ENCODE peak calls at places on chromosomes 16 and 17, in five cellular contexts. One of them, this sample, is unnamed.

GRCh38 chr17:30133197-30133596 is 16.6 kb downstream of the NSRP1 start:
- DNase-seq in ascending aorta: no peak
- DNase-seq in AG08395: no peak
- DNase-seq in cardiac fibroblast: no peak
- DNase-seq in RWPE1: no peak
- DNase-seq in this sample: no peak

GRCh38 chr16:54510619-54511018 is 224.0 kb upstream of the IRX3 start:
- DNase-seq in ascending aorta: no peak
- DNase-seq in AG08395: no peak
- DNase-seq in cardiac fibroblast: no peak
- DNase-seq in RWPE1: no peak
- DNase-seq in this sample: no peak

GRCh38 chr16:88561485-88562369 is 8.5 kb upstream of the ZC3H18 start:
- DNase-seq in ascending aorta: no peak
- DNase-seq in AG08395: peak
- DNase-seq in cardiac fibroblast: peak
- DNase-seq in RWPE1: peak
- DNase-seq in this sample: no peak

GRCh38 chr16:8678068-8678927 is 3.9 kb downstream of the ABAT start:
- DNase-seq in ascending aorta: no peak
- DNase-seq in AG08395: peak
- DNase-seq in cardiac fibroblast: peak
- DNase-seq in RWPE1: peak
- DNase-seq in this sample: no peak

GRCh38 chr17:57939797-57940196 is 15.4 kb downstream of the CUEDC1 start:
- DNase-seq in ascending aorta: no peak
- DNase-seq in AG08395: no peak
- DNase-seq in cardiac fibroblast: no peak
- DNase-seq in RWPE1: no peak
- DNase-seq in this sample: no peak

GRCh38 chr17:37465058-37465616 is 24.6 kb upstream of the DUSP14 start:
- DNase-seq in ascending aorta: no peak
- DNase-seq in AG08395: peak
- DNase-seq in cardiac fibroblast: peak
- DNase-seq in RWPE1: peak
- DNase-seq in this sample: no peak

GRCh38 chr16:89502319-89502843 is 5.8 kb upstream of the SPG7 start:
- DNase-seq in ascending aorta: no peak
- DNase-seq in AG08395: no peak
- DNase-seq in cardiac fibroblast: peak
- DNase-seq in RWPE1: peak
- DNase-seq in this sample: no peak

GRCh38 chr16:48499822-48500440 is 110.0 kb downstream of the N4BP1 start:
- DNase-seq in ascending aorta: peak
- DNase-seq in AG08395: peak
- DNase-seq in cardiac fibroblast: peak
- DNase-seq in RWPE1: peak
- DNase-seq in this sample: no peak

This sample was measured in thoracic aorta.